ENCODE peak calls at places on chromosomes 11 and 22, in six cellular contexts. Z, B, V, T, J and Y are unnamed samples.

GRCh38 chr11:116421529-116422185 is 351.1 kb downstream of the BUD13 start:
- DNase-seq in Z (no peak), B (no peak), V (no peak), T (no peak), J (no peak), Y (no peak)

GRCh38 chr11:65650547-65651338 is 12.0 kb downstream of the RELA start:
- DNase-seq in Z (no peak), B (no peak), V (no peak), T (peak), J (peak), Y (peak)

GRCh38 chr22:39471421-39472141 is 14.8 kb downstream of the MGAT3 start:
- DNase-seq in Z (peak), B (no peak), V (peak), T (no peak), J (no peak), Y (no peak)

GRCh38 chr11:127825185-127825584 is 762.2 kb downstream of the ETS1 start:
- DNase-seq in Z (no peak), B (no peak), V (no peak), T (no peak), J (no peak), Y (no peak)

GRCh38 chr11:70061734-70062133 is 16.4 kb upstream of the ANO1 start:
- DNase-seq in Z (no peak), B (no peak), V (no peak), T (no peak), J (no peak), Y (no peak)

GRCh38 chr22:49954354-49954753 is 6.2 kb upstream of the PIM3 start:
- DNase-seq in Z (no peak), B (no peak), V (no peak), T (peak), J (no peak), Y (no peak)

GRCh38 chr11:108340958-108341357 is 118.1 kb downstream of the ATM start:
- DNase-seq in Z (no peak), B (no peak), V (no peak), T (no peak), J (peak), Y (no peak)

GRCh38 chr22:49663311-49663711 is 164.4 kb downstream of the BRD1 start:
- DNase-seq in Z (no peak), B (no peak), V (no peak), T (no peak), J (no peak), Y (no peak)

GRCh38 chr11:131465746-131466145 is 95.3 kb downstream of the NTM start:
- DNase-seq in Z (peak), B (no peak), V (no peak), T (no peak), J (peak), Y (no peak)

GRCh38 chr11:114027941-114028340 is 31.6 kb upstream of the ZBTB16 start:
- DNase-seq in Z (no peak), B (no peak), V (peak), T (no peak), J (no peak), Y (no peak)
- TF ChIP-seq CTCF in Z (peak), B (no peak), V (peak), T (no peak), J (no peak), Y (no peak)

DNA sequence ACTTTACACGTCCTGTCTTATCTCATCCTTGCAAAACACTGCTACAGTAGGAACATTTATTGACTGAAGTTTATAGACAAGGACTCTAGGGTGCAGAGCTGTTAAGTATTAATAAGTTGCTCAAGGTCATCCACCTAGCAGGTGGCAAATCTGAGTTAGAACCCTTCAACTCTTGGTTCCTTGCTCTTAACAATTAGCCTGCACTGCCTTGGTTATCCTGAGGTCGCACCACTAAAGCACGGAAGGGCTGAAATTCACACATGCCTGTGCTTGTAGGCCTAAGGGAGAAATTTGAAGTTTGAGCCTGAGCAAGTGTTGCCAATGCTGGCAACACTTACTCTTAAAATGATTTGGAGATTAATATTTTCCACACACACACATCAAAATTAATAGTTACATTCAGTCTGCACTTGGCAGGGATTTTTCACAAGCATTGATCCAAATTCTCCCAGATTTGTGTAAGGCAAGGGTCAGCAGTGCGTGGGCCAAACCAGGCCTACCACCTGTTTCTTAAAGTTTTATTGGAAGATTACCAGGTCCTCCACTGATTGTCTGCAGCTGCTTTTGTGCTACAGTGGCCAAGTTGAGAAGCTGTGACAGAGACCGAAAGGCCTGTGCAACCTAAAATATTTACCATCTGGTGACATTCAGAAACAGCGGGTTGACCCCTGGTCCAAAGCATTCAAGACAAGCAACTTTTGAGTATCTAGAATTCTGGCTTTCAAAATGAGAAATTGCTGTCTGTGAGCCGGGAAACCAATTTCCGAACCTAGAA is 16.3 kb downstream of the APOL5 start:
- DNase-seq in Z (no peak), B (no peak), V (no peak), T (no peak), J (no peak), Y (no peak)
- TF ChIP-seq CTCF in Z (no peak), B (no peak), V (no peak), T (no peak), J (no peak), Y (no peak)

GRCh38 chr22:26377170-26377825 is 51.8 kb upstream of the ASPHD2 start:
- DNase-seq in Z (no peak), B (no peak), V (peak), T (no peak), J (peak), Y (no peak)
- TF ChIP-seq CTCF in Z (no peak), B (no peak), V (peak), T (no peak), J (peak), Y (no peak)

GRCh38 chr11:120239713-120240640 is at the start of gene POU2F3:
- DNase-seq in Z (peak), B (no peak), V (no peak), T (peak), J (peak), Y (no peak)
- TF ChIP-seq CTCF in Z (peak), B (no peak), V (peak), T (no peak), J (peak), Y (no peak)

DNA sequence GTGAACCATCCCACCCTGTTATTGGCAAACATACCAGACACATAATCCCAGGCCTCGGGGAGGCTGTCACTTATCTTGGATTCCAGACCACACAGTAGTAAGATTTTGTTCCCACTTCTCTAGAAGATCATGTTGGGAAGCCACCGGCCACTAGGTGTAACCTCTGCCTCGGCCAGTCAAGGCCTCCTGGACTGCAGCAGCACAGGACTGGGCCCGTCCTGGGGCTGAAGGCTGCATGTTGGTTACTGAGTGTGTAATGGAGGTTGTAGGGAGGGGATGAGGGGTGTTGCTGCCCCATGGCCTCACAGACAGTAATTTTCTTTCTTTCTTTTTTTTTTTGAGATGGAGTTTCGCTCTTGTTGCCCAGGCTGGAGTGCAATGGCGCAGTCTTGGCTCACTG is 92.4 kb upstream of the SYT13 start:
- DNase-seq in Z (no peak), B (no peak), V (no peak), T (no peak), J (no peak), Y (no peak)
- TF ChIP-seq CTCF in Z (no peak), B (no peak), V (no peak), T (no peak), J (no peak), Y (no peak)

GRCh38 chr22:34800265-34800664 is 265.7 kb upstream of the ISX start:
- DNase-seq in Z (no peak), B (no peak), V (no peak), T (no peak), J (no peak), Y (no peak)

GRCh38 chr22:34801221-34801620 is 264.7 kb upstream of the ISX start:
- DNase-seq in Z (no peak), B (no peak), V (no peak), T (no peak), J (no peak), Y (no peak)

GRCh38 chr22:34798605-34799004 is 267.4 kb upstream of the ISX start:
- DNase-seq in Z (no peak), B (no peak), V (no peak), T (no peak), J (no peak), Y (no peak)

GRCh38 chr22:34808618-34809017 is 257.3 kb upstream of the ISX start:
- DNase-seq in Z (no peak), B (no peak), V (no peak), T (no peak), J (no peak), Y (no peak)

GRCh38 chr22:34804588-34804987 is 261.4 kb upstream of the ISX start:
- DNase-seq in Z (peak), B (no peak), V (no peak), T (no peak), J (peak), Y (no peak)
- TF ChIP-seq CTCF in Z (no peak), B (no peak), V (no peak), T (no peak), J (peak), Y (no peak)

GRCh38 chr11:985848-986247 is 50.7 kb downstream of the MUC6 start:
- DNase-seq in Z (no peak), B (no peak), V (no peak), T (no peak), J (no peak), Y (no peak)

GRCh38 chr11:986952-987305 is 49.6 kb downstream of the MUC6 start:
- DNase-seq in Z (no peak), B (no peak), V (no peak), T (no peak), J (no peak), Y (no peak)

GRCh38 chr11:985435-985834 is 51.1 kb downstream of the MUC6 start:
- DNase-seq in Z (no peak), B (no peak), V (no peak), T (no peak), J (no peak), Y (no peak)

GRCh38 chr11:986270-986951 is 50.1 kb downstream of the MUC6 start:
- DNase-seq in Z (no peak), B (no peak), V (no peak), T (no peak), J (no peak), Y (peak)

GRCh38 chr11:987671-988070 is 48.8 kb downstream of the MUC6 start:
- DNase-seq in Z (no peak), B (no peak), V (no peak), T (no peak), J (no peak), Y (no peak)
- TF ChIP-seq CTCF in Z (no peak), B (no peak), V (no peak), T (no peak), J (no peak), Y (no peak)

GRCh38 chr11:92391866-92392265 is 167.2 kb downstream of the FAT3 start:
- DNase-seq in Z (no peak), B (no peak), V (no peak), T (no peak), J (no peak), Y (no peak)

GRCh38 chr11:92390783-92391182 is 166.2 kb downstream of the FAT3 start:
- DNase-seq in Z (no peak), B (no peak), V (no peak), T (no peak), J (no peak), Y (no peak)

GRCh38 chr11:92386577-92386976 is 162.0 kb downstream of the FAT3 start:
- DNase-seq in Z (no peak), B (no peak), V (no peak), T (no peak), J (no peak), Y (no peak)

GRCh38 chr11:92387882-92388281 is 163.3 kb downstream of the FAT3 start:
- DNase-seq in Z (no peak), B (no peak), V (no peak), T (no peak), J (no peak), Y (no peak)

GRCh38 chr11:92388380-92388779 is 163.8 kb downstream of the FAT3 start:
- DNase-seq in Z (no peak), B (no peak), V (no peak), T (no peak), J (no peak), Y (no peak)
- TF ChIP-seq CTCF in Z (no peak), B (no peak), V (no peak), T (no peak), J (peak), Y (peak)